ENCODE peak calls at places on chromosomes 4 and X, in five cellular contexts. R, F, M, I and C are unnamed samples.
A peak's percentile ranks its signal among the peaks of the same experiment; 100 is the strongest.

GRCh38 chrX:54479471-54480122 is 16.4 kb downstream of the FGD1 start:
- DNase-seq in R (no peak), F (no peak), M (no peak), I (no peak), C (no peak)

GRCh38 chrX:150032742-150033141 is 94.5 kb upstream of the EOLA2 start:
- DNase-seq in R (no peak), F (peak; percentile 2), M (no peak), I (peak; percentile 74), C (no peak)

GRCh38 chrX:116009871-116010710 is 160.5 kb upstream of the AGTR2 start:
- DNase-seq in R (no peak), F (no peak), M (no peak), I (no peak), C (no peak)

GRCh38 chrX:35380808-35381700 is 417.1 kb upstream of the MAGEB16 start:
- DNase-seq in R (no peak), F (no peak), M (no peak), I (peak; percentile 17), C (no peak)

GRCh38 chr4:22997358-22998224 is 304.9 kb downstream of the GBA3 start:
- DNase-seq in R (no peak), F (no peak), M (no peak), I (no peak), C (no peak)

GRCh38 chrX:134023851-134024281 is 38.5 kb upstream of the GPC3 start:
- DNase-seq in R (no peak), F (no peak), M (no peak), I (peak; percentile 8), C (no peak)

GRCh38 chr4:156193116-156193515 is 239.4 kb upstream of the CTSO start:
- DNase-seq in R (no peak), F (peak; percentile 9), M (no peak), I (peak; percentile 59), C (no peak)

GRCh38 chr4:184596617-184597185 is 52.5 kb downstream of the CASP3 start:
- DNase-seq in R (peak; percentile 29), F (no peak), M (no peak), I (peak; percentile 25), C (no peak)